ENCODE peak calls at places on chromosomes 5 and 9, in six cellular contexts. T is effector memory CD8-positive, alpha-beta T cell; L is stimulated activated naive CD8-positive, alpha-beta T cell treated with anti-CD3 and anti-CD28 coated beads, Interleukin-15, Interleukin-2, amounts not matched to agents 100 U/mL and 50 U/mL, for 24 hours; C is A549; A is lower lobe of right lung; K is heart left ventricle. P is an unnamed sample.
A peak's percentile ranks its signal among the peaks of the same experiment; 100 is the strongest.

GRCh38 chr9:109012876-109013677 is at the start of gene CTNNAL1:
- ATAC-seq in T (peak; percentile 90), L (peak; percentile 91), C (peak; percentile 84), A (peak; percentile 98), K (peak; percentile 98), P (peak; percentile 83)

GRCh38 chr5:73938938-73939320 is 312.9 kb downstream of the ARHGEF28 start:
- ATAC-seq in T (no peak), L (no peak), C (no peak), A (no peak), K (no peak), P (no peak)

GRCh38 chr9:123238364-123238763 is 30.0 kb downstream of the STRBP start:
- ATAC-seq in T (no peak), L (peak; percentile 46), C (no peak), A (no peak), K (no peak), P (peak; percentile 52)

GRCh38 chr9:133147412-133148271 is 16.1 kb downstream of the GBGT1 start:
- ATAC-seq in T (peak; percentile 28), L (no peak), C (peak; percentile 21), A (peak; percentile 60), K (no peak), P (peak; percentile 30)

GRCh38 chr5:58595952-58596351 is 13.1 kb downstream of the RAB3C start:
- ATAC-seq in T (no peak), L (no peak), C (no peak), A (no peak), K (no peak), P (no peak)

GRCh38 chr9:123484130-123484529 is 128.1 kb downstream of the CRB2 start:
- ATAC-seq in T (no peak), L (no peak), C (no peak), A (no peak), K (no peak), P (no peak)

GRCh38 chr5:158727771-158728311 is 371.9 kb downstream of the EBF1 start:
- ATAC-seq in T (no peak), L (no peak), C (no peak), A (peak; percentile 64), K (peak; percentile 96), P (peak; percentile 64)

GRCh38 chr5:150523472-150524350 is 15.8 kb downstream of the NDST1 start:
- ATAC-seq in T (peak; percentile 34), L (no peak), C (peak; percentile 81), A (peak; percentile 63), K (peak; percentile 18), P (peak; percentile 47)

GRCh38 chr5:135295852-135296251 is 103.2 kb downstream of the MACROH2A1 start:
- ATAC-seq in T (no peak), L (no peak), C (no peak), A (no peak), K (no peak), P (no peak)

GRCh38 chr5:81579525-81579924 is 171.4 kb downstream of the SSBP2 start:
- ATAC-seq in T (no peak), L (no peak), C (no peak), A (peak; percentile 51), K (peak; percentile 66), P (no peak)

GRCh38 chr9:94726495-94727191 is at the start of gene AOPEP:
- ATAC-seq in T (peak; percentile 96), L (peak; percentile 98), C (peak; percentile 98), A (peak; percentile 100), K (peak; percentile 100), P (peak; percentile 100)

GRCh38 chr9:77673912-77674791 is 26.0 kb upstream of the GNA14 start:
- ATAC-seq in T (no peak), L (no peak), C (peak; percentile 39), A (peak; percentile 30), K (no peak), P (no peak)

GRCh38 chr9:116318463-116319271 is 165.1 kb downstream of the PAPPA start:
- ATAC-seq in T (no peak), L (no peak), C (no peak), A (peak; percentile 36), K (peak; percentile 67), P (no peak)

GRCh38 chr9:75500479-75500878 is 390.0 kb upstream of the PCSK5 start:
- ATAC-seq in T (no peak), L (no peak), C (no peak), A (peak; percentile 17), K (peak; percentile 36), P (no peak)

GRCh38 chr9:126722922-126723806 is 81.7 kb upstream of the ZBTB43 start:
- ATAC-seq in T (peak; percentile 72), L (peak; percentile 69), C (peak; percentile 52), A (peak; percentile 65), K (peak; percentile 48), P (peak; percentile 62)

GRCh38 chr9:29806941-29807625 is 2233.8 kb upstream of the C9orf72 start:
- ATAC-seq in T (no peak), L (no peak), C (no peak), A (no peak), K (no peak), P (peak; percentile 96)

GRCh38 chr5:107254214-107254901 is 416.4 kb downstream of the EFNA5 start:
- ATAC-seq in T (no peak), L (no peak), C (no peak), A (no peak), K (no peak), P (no peak)

GRCh38 chr9:13445123-13445522 is 165.6 kb upstream of the MPDZ start:
- ATAC-seq in T (no peak), L (no peak), C (no peak), A (no peak), K (peak; percentile 76), P (no peak)

GRCh38 chr5:7876867-7877266 is 7.9 kb downstream of the MTRR start:
- ATAC-seq in T (no peak), L (peak; percentile 76), C (no peak), A (no peak), K (no peak), P (peak; percentile 75)

GRCh38 chr5:40831346-40832210 is 3.4 kb downstream of the RPL37 start:
- ATAC-seq in T (no peak), L (peak; percentile 56), C (no peak), A (no peak), K (no peak), P (no peak)

GRCh38 chr5:115179068-115179958 is 9.6 kb upstream of the TRIM36 start:
- ATAC-seq in T (peak; percentile 16), L (no peak), C (peak; percentile 79), A (peak; percentile 79), K (peak; percentile 51), P (no peak)

P was measured in esophagus mucosa.